ENCODE peak calls at places on chromosomes 5 and 9, in four cellular contexts. R, T, X and Z are unnamed samples.

GRCh38 chr5:41410307-41410706 is 100.1 kb downstream of the PLCXD3 start:
- DNase-seq in R (no peak), T (no peak), X (no peak), Z (no peak)

GRCh38 chr9:37503736-37504135 is 18.0 kb downstream of the POLR1E start:
- DNase-seq in R (no peak), T (no peak), X (no peak), Z (no peak)

GRCh38 chr9:75130621-75131020 is 42.3 kb downstream of the OSTF1 start:
- DNase-seq in R (no peak), T (no peak), X (no peak), Z (no peak)

GRCh38 chr9:4640027-4640426 is 22.1 kb upstream of the PLPP6 start:
- DNase-seq in R (no peak), T (peak; percentile 10), X (peak; percentile 15), Z (peak; percentile 50)

GRCh38 chr5:139100825-139101224 is 97.3 kb downstream of the SIL1 start:
- DNase-seq in R (no peak), T (no peak), X (no peak), Z (no peak)

GRCh38 chr9:75238311-75238976 is 150.1 kb downstream of the OSTF1 start:
- DNase-seq in R (peak; percentile 3), T (peak; percentile 18), X (peak; percentile 64), Z (peak; percentile 49)

GRCh38 chr5:151628112-151628823 is 37.1 kb upstream of the FAT2 start:
- DNase-seq in R (no peak), T (no peak), X (no peak), Z (no peak)

GRCh38 chr5:177388521-177389052 is 4.4 kb downstream of the SLC34A1 start:
- DNase-seq in R (no peak), T (no peak), X (no peak), Z (no peak)

GRCh38 chr9:8183618-8184017 is 384.0 kb upstream of the DMAC1 start:
- DNase-seq in R (no peak), T (no peak), X (no peak), Z (no peak)

GRCh38 chr5:143559586-143559985 is 156.1 kb upstream of the NR3C1 start:
- DNase-seq in R (no peak), T (no peak), X (no peak), Z (no peak)

GRCh38 chr9:36818965-36819870 is 214.8 kb downstream of the PAX5 start:
- DNase-seq in R (no peak), T (no peak), X (no peak), Z (peak; percentile 38)

GRCh38 chr5:93995126-93995621 is 253.8 kb upstream of the POU5F2 start:
- DNase-seq in R (peak; percentile 11), T (no peak), X (no peak), Z (no peak)

GRCh38 chr9:94796687-94797086 is 70.2 kb downstream of the AOPEP start:
- DNase-seq in R (no peak), T (no peak), X (no peak), Z (no peak)

GRCh38 chr5:82730862-82731261 is 346.3 kb downstream of the TMEM167A start:
- DNase-seq in R (no peak), T (no peak), X (peak; percentile 19), Z (no peak)

GRCh38 chr9:93610206-93610605 is 33.8 kb downstream of the PHF2 start:
- DNase-seq in R (no peak), T (no peak), X (no peak), Z (no peak)

GRCh38 chr5:65120371-65120967 is 351.7 kb downstream of the CWC27 start:
- DNase-seq in R (no peak), T (no peak), X (no peak), Z (no peak)

GRCh38 chr5:59367791-59368394 is 525.6 kb downstream of the PDE4D start:
- DNase-seq in R (no peak), T (no peak), X (peak; percentile 30), Z (peak; percentile 50)

GRCh38 chr5:130290219-130290618 is 386.0 kb downstream of the CHSY3 start:
- DNase-seq in R (no peak), T (no peak), X (no peak), Z (no peak)

GRCh38 chr5:154406231-154406630 is 39.6 kb upstream of the SAP30L start:
- DNase-seq in R (no peak), T (no peak), X (no peak), Z (no peak)

GRCh38 chr5:78696637-78697036 is 48.1 kb upstream of the LHFPL2 start:
- DNase-seq in R (no peak), T (no peak), X (no peak), Z (no peak)

GRCh38 chr9:127035423-127035822 is 87.0 kb downstream of the ANGPTL2 start:
- DNase-seq in R (no peak), T (no peak), X (no peak), Z (no peak)

GRCh38 chr9:16553869-16554540 is 316.5 kb downstream of the BNC2 start:
- DNase-seq in R (no peak), T (no peak), X (no peak), Z (no peak)

GRCh38 chr5:111117149-111117548 is 25.0 kb downstream of the WDR36 start:
- DNase-seq in R (no peak), T (no peak), X (no peak), Z (no peak)

DNA sequence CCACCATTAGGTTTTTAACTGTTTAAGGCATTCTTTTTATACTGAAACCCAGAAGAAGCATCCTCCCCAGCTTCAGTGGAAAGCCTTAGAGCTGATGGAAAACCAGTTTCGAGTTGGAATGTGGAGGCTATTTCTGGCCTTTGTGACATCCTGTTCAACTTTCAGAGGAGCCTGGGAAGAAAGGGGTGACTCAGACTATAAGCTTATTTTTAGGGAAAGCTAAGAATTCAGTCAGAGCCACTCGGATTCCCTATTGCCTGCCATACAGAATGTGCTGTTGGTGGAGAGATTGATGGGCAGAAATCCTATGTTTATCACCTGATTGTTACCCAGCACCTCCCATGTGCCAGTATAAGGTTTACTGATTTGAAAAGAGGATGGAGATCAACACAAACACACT is 19.8 kb downstream of the PALM2AKAP2 start:
- DNase-seq in R (no peak), T (no peak), X (no peak), Z (no peak)
- TF ChIP-seq MAX in R (no peak), T (no peak), X (no peak), Z (no peak)

DNA sequence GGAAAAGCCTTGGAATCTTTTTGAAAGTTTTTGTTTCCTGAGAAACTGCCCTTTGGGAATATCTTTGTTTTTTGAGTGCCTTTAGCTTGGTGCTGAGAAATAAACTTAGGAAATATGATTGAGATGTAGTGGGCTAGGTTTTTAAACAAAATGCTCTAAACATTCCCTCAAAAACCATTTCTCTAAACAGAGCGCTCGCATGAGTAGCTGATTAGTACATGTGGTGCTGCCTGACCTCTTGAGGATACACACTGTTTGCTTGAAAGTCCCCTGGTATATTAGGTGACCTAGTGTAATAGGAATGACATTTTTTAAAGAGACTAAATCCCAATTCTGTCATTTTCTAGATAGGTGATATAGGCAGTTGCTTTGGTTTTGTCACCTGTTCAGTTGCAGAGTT is 132.3 kb downstream of the ADAMTSL1 start:
- DNase-seq in R (no peak), T (no peak), X (no peak), Z (no peak)
- TF ChIP-seq ETV6 in R (no peak), T (no peak), X (no peak), Z (no peak)

GRCh38 chr5:50745221-50745620 is 78.8 kb downstream of the PARP8 start:
- DNase-seq in R (no peak), T (no peak), X (no peak), Z (no peak)

GRCh38 chr5:50749873-50750272 is 83.4 kb downstream of the PARP8 start:
- DNase-seq in R (no peak), T (no peak), X (no peak), Z (no peak)

GRCh38 chr5:50752800-50753199 is 86.4 kb downstream of the PARP8 start:
- DNase-seq in R (no peak), T (no peak), X (no peak), Z (no peak)

GRCh38 chr5:50749181-50749580 is 82.7 kb downstream of the PARP8 start:
- DNase-seq in R (no peak), T (no peak), X (no peak), Z (no peak)

GRCh38 chr5:50751064-50751657 is 84.7 kb downstream of the PARP8 start:
- DNase-seq in R (peak; percentile 27), T (peak; percentile 31), X (peak; percentile 30), Z (no peak)
- TF ChIP-seq MAX in R (no peak), T (no peak), X (no peak), Z (no peak)

DNA sequence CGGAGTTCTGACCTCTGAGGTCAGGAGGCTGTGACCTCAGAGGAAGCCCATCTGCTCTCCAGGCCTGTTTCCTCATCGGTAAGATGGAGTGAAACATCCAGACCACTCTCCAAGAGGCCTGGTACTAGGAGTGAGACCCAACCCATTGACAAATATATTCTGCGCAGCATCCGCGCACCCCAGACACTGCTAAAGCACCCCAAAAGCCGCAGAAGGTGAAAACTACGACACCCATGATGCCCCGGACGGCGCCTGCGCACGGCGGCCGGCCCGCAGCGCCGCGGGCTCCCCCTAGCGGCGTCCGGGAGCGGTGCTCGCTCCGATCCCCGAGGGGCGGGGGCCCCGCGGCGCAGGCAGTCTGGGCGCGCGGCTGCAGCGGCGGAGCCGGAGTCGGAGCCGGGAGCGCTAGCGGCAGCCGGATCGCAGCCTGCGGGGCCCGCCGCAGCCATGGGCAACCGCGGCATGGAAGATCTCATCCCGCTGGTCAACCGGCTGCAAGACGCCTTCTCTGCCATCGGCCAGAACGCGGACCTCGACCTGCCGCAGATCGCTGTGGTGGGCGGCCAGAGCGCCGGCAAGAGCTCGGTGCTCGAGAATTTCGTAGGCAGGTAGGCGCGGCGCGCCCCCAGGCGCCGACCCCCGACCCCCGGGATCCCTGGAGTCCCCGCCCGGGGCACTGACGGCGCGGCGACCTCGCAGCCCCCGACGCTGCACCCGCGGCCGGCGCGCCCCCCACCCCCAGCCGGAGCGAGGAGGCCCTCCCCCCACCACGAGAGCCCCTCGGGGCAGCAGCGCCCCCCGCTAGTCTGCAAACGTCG is at the start of gene DNM1:
- DNase-seq in R (no peak), T (peak; percentile 100), X (no peak), Z (peak; percentile 73)
- TF ChIP-seq ETV6 in R (no peak), T (no peak), X (no peak), Z (peak; percentile 31)

DNA sequence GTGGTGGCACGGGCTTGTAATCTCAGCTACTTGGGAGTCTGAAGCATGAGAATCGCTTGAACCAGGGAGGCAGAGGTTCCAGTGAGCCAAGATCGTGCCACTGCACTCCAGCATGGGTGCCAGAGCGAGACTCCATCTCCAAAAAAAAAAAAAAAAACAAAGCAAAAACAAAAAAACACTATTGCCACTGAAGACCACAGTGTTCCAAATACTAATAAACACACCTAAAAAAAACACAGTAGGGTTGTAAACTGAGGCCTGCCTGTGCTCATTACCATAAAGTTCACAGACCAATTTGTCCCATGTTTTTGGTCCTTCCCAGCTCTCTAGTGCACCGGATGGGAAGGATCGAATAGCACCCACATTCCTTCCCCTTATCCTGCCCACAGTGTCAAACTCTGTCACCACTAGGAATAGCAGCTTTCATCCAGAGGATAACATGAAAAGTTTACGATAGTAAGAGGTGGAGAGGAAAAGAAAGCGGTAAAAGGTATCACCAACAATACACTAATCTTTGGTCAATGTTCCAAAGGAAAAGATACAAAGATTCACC is 49.2 kb downstream of the MYO10 start:
- DNase-seq in R (no peak), T (no peak), X (no peak), Z (no peak)
- TF ChIP-seq MAX in R (no peak), T (no peak), X (no peak), Z (no peak)